ENCODE peak calls at places on chromosomes 5 and 9, in six cellular contexts. V, H, L, Q, N and U are unnamed samples. For H3K9me3, the result is how much of the 10 kb centered on the place peaks cover.

GRCh38 chr9:83956288-83957028 is 23.6 kb downstream of the HNRNPK start:
- DNase-seq in L (peak), N (peak), V (peak), Q (peak), H (peak), U (peak)

GRCh38 chr5:125564336-125564975 is 818.0 kb upstream of the ZNF608 start:
- DNase-seq in H (no peak), V (no peak), N (no peak), L (no peak), Q (no peak), U (no peak)

GRCh38 chr9:137295313-137296213 is 6.5 kb downstream of the NRARP start:
- DNase-seq in H (no peak), Q (peak), V (no peak), N (no peak), L (peak), U (peak)

GRCh38 chr5:172689801-172690200 is 48.7 kb downstream of the NEURL1B start:
- DNase-seq in L (no peak), H (peak), Q (no peak), V (no peak), N (no peak), U (peak)

GRCh38 chr9:27785714-27786100 is 212.4 kb upstream of the C9orf72 start:
- DNase-seq in V (no peak), Q (no peak), N (no peak), H (no peak), L (peak), U (no peak)

GRCh38 chr5:180117378-180117725 is 45.8 kb upstream of the RNF130 start:
- DNase-seq in Q (no peak), N (no peak), H (no peak), L (no peak), V (no peak), U (peak)

GRCh38 chr5:90472783-90473182 is 1.8 kb downstream of the MBLAC2 start:
- DNase-seq in V (no peak), Q (no peak), N (no peak), H (no peak), L (no peak), U (no peak)

GRCh38 chr9:16134351-16134750 is 581.5 kb downstream of the CCDC171 start:
- DNase-seq in N (no peak), H (no peak), Q (no peak), L (no peak), V (no peak), U (no peak)

GRCh38 chr5:41336471-41336870 is 123.1 kb upstream of the C6 start:
- DNase-seq in H (no peak), L (no peak), V (no peak), N (no peak), Q (no peak), U (no peak)

GRCh38 chr5:56328753-56329560 is 95.8 kb upstream of the ANKRD55 start:
- DNase-seq in L (peak), N (no peak), Q (no peak), V (no peak), H (no peak), U (no peak)

GRCh38 chr9:106228861-106229260 is 534.5 kb downstream of the TMEM38B start:
- DNase-seq in V (no peak), N (no peak), H (no peak), L (no peak), Q (no peak), U (no peak)

GRCh38 chr9:75432386-75432785 is 344.1 kb downstream of the OSTF1 start:
- DNase-seq in H (no peak), Q (no peak), N (no peak), V (no peak), L (no peak), U (peak)

GRCh38 chr5:34531736-34532135 is 124.4 kb upstream of the RAI14 start:
- DNase-seq in N (no peak), V (no peak), L (peak), H (no peak), Q (no peak), U (no peak)

GRCh38 chr9:87076825-87077224 is 129.5 kb upstream of the GAS1 start:
- DNase-seq in N (no peak), Q (no peak), V (no peak), L (peak), H (no peak), U (no peak)

GRCh38 chr9:112065781-112066606 is 109.1 kb downstream of the SUSD1 start:
- DNase-seq in Q (peak), L (no peak), H (peak), N (peak), V (peak), U (peak)

GRCh38 chr9:135222991-135223760 is 135.7 kb downstream of the OLFM1 start:
- DNase-seq in H (peak), L (no peak), N (peak), V (no peak), Q (peak), U (peak)

GRCh38 chr5:129541648-129542251 is 81.7 kb downstream of the ADAMTS19 start:
- DNase-seq in L (peak), V (no peak), H (no peak), Q (no peak), N (no peak), U (no peak)

GRCh38 chr5:88930336-88930735 is 47.4 kb upstream of the MEF2C start:
- DNase-seq in L (no peak), V (no peak), H (no peak), N (no peak), Q (no peak), U (no peak)

GRCh38 chr9:114889802-114890224 is 40.6 kb downstream of the TNFSF8 start:
- DNase-seq in N (peak), Q (no peak), V (peak), H (no peak), L (no peak), U (no peak)

GRCh38 chr5:65034782-65035181 is 266.1 kb downstream of the CWC27 start:
- DNase-seq in H (no peak), N (no peak), Q (no peak), L (no peak), V (no peak), U (peak)

GRCh38 chr5:149839761-149840160 is 104.8 kb downstream of the PDE6A start:
- DNase-seq in H (no peak), Q (no peak), V (no peak), L (peak), N (no peak), U (no peak)

GRCh38 chr9:115164511-115164974 is 46.6 kb upstream of the TNC start:
- DNase-seq in H (no peak), V (no peak), N (no peak), L (peak), Q (peak), U (peak)

GRCh38 chr9:100220936-100221335 is 121.9 kb downstream of the INVS start:
- DNase-seq in V (no peak), L (no peak), H (no peak), N (no peak), Q (no peak), U (no peak)

GRCh38 chr9:137311971-137312851 is 10.1 kb upstream of the NRARP start:
- DNase-seq in Q (peak), L (no peak), N (peak), V (no peak), H (peak), U (peak)

GRCh38 chr5:2996687-2997086 is 245.2 kb upstream of the IRX2 start:
- DNase-seq in N (no peak), L (no peak), H (no peak), V (no peak), Q (peak), U (no peak)
- H3K9me3 ChIP-seq in N (under half), L (under half), H (under half), V (under half), Q (under half), U (under half)

GRCh38 chr5:142969624-142970439 is 199.7 kb downstream of the ARHGAP26 start:
- DNase-seq in Q (no peak), N (no peak), H (no peak), V (no peak), L (no peak), U (no peak)
- H3K27ac ChIP-seq in Q (no peak), N (peak), H (no peak), V (no peak), L (no peak), U (no peak)

GRCh38 chr9:122561446-122561845 is 8.5 kb downstream of the OR1N2 start:
- DNase-seq in N (no peak), L (no peak), H (no peak), V (no peak), Q (no peak), U (no peak)
- TF ChIP-seq CTCF in N (no peak), L (no peak), H (no peak), V (no peak), Q (no peak), U (no peak)

GRCh38 chr5:3449481-3449880 is 146.2 kb upstream of the IRX1 start:
- DNase-seq in H (no peak), L (no peak), V (no peak), N (no peak), Q (no peak), U (no peak)
- H3K9me3 ChIP-seq in H (under half), L (under half), V (under half), N (under half), Q (under half), U (under half)

GRCh38 chr5:133681896-133682295 is 69.6 kb upstream of the FSTL4 start:
- DNase-seq in L (no peak), Q (no peak), H (no peak), N (no peak), V (no peak), U (no peak)

GRCh38 chr5:133679534-133679933 is 67.2 kb upstream of the FSTL4 start:
- DNase-seq in V (no peak), Q (no peak), N (no peak), L (no peak), H (no peak), U (no peak)

GRCh38 chr5:133680830-133681555 is 68.7 kb upstream of the FSTL4 start:
- DNase-seq in V (no peak), L (no peak), N (no peak), Q (no peak), H (no peak), U (no peak)

GRCh38 chr5:133683646-133684290 is 71.4 kb upstream of the FSTL4 start:
- DNase-seq in L (no peak), H (no peak), V (no peak), Q (no peak), N (no peak), U (no peak)

GRCh38 chr5:133682496-133682895 is 70.2 kb upstream of the FSTL4 start:
- DNase-seq in H (no peak), L (no peak), N (no peak), V (no peak), Q (no peak), U (no peak)
- H3K27ac ChIP-seq in H (no peak), L (no peak), N (no peak), V (no peak), Q (no peak), U (no peak)

DNA sequence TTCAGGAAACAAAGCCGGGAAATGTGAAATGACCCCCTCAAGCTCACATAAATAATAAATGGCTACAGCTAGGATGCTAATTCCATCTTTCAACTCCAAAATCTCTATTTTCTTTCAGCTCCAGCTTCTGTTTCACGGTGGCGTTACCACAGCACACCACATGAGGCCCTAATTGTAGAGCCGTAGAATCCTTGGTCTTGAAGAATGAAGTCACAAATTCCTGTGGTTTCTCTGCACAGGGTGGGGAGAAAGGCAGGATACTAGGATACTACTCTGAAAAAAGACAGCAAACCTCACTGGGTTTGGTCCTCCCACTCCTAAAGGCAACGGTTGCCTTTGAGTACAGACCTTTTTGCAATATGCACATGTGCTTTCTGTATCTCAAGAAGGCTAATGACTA is 13.9 kb upstream of the RARS1 start:
- DNase-seq in H (no peak), N (no peak), Q (no peak), L (peak), V (no peak), U (no peak)
- TF ChIP-seq CTCF in H (no peak), N (no peak), Q (no peak), L (peak), V (no peak), U (no peak)

DNA sequence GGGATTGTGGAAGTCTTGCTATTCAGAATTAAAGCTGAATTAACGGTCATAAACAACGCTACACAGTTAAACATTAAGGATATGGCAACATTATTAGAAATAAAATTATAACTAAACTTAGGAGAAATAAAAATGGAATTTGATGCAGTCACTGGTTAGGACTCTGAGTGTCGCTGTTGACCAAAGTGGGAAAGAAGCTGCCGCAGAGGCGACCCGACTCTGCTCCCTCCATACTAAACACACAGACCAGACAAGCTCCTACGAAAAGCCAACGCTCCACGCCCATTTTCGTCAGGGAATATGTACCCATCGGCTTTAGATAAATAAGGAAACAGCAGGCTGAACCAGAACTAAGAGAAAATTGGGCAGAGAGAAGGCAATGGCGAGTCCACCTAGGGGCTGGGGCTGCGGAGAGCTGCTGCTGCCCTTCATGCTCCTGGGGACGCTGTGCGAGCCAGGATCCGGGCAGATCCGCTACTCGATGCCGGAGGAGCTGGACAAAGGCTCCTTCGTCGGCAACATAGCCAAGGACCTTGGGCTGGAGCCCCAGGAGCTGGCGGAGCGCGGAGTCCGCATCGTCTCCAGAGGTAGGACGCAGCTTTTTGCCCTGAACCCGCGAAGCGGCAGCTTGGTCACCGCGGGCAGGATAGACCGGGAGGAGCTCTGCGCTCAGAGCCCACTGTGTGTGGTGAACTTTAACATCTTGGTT is at the start of gene PCDHGA5:
- DNase-seq in L (peak), H (no peak), Q (no peak), V (no peak), N (no peak), U (no peak)
- H3K9me3 ChIP-seq in L (under half), H (under half), Q (under half), V (under half), N (half or more), U (under half)

GRCh38 chr5:139708434-139708849 is 60.3 kb downstream of the CXXC5 start:
- DNase-seq in L (no peak), N (no peak), H (no peak), V (no peak), Q (no peak), U (no peak)
- H3K27ac ChIP-seq in L (no peak), N (no peak), H (no peak), V (no peak), Q (peak), U (peak)

GRCh38 chr5:18778226-18778625 is 1144.0 kb downstream of the TAF11L14 start:
- DNase-seq in L (no peak), H (no peak), V (no peak), N (no peak), Q (no peak), U (no peak)

GRCh38 chr5:18771097-18771610 is 1136.9 kb downstream of the TAF11L14 start:
- DNase-seq in Q (no peak), V (no peak), H (no peak), N (no peak), L (no peak), U (no peak)

GRCh38 chr5:18772475-18772874 is 1138.2 kb downstream of the TAF11L14 start:
- DNase-seq in V (no peak), Q (no peak), L (no peak), H (no peak), N (no peak), U (no peak)
- TF ChIP-seq CTCF in V (no peak), Q (peak), L (no peak), H (no peak), N (no peak), U (no peak)